ENCODE peak calls at places on chromosomes 1 and 21, in seven cellular contexts. H is pancreas, K is uterus, R is colonic mucosa, T is left ventricle myocardium inferior, V is cardiac muscle cell, A is OCI-LY7. D is an unnamed sample.

GRCh38 chr1:25797939-25798338 is 2.1 kb upstream of the SELENON start:
- DNase-seq in T (no peak), A (peak), V (no peak), K (no peak), H (no peak), R (no peak), D (no peak)

GRCh38 chr21:8989261-8989882 is 1532.0 kb upstream of the TPTE start:
- DNase-seq in T (no peak), A (no peak), R (no peak), H (no peak), K (no peak), V (no peak), D (no peak)

GRCh38 chr1:202143768-202144509 is 598 bp downstream of the ARL8A start:
- DNase-seq in V (peak), R (peak), H (peak), T (peak), A (peak), K (no peak), D (peak)

GRCh38 chr1:224747578-224747977 is 131.5 kb downstream of the CNIH3 start:
- DNase-seq in A (no peak), H (no peak), R (no peak), K (no peak), T (no peak), V (peak), D (no peak)

GRCh38 chr1:236416165-236416564 is 22.1 kb downstream of the EDARADD start:
- DNase-seq in V (no peak), K (no peak), A (no peak), H (no peak), R (no peak), T (no peak), D (no peak)

GRCh38 chr21:45347048-45347711 is 57.8 kb upstream of the COL18A1 start:
- DNase-seq in R (no peak), H (no peak), V (no peak), K (no peak), A (no peak), T (no peak), D (no peak)

GRCh38 chr1:93081716-93082115 is 2.6 kb downstream of the MTF2 start:
- DNase-seq in T (no peak), A (no peak), V (peak), H (no peak), R (no peak), K (no peak), D (no peak)

GRCh38 chr1:167683641-167684502 is 37.9 kb upstream of the MPZL1 start:
- DNase-seq in R (no peak), H (no peak), V (peak), A (no peak), K (peak), T (peak), D (peak)

GRCh38 chr1:113657126-113657525 is 102.2 kb downstream of the PHTF1 start:
- DNase-seq in V (no peak), K (no peak), T (no peak), H (no peak), R (no peak), A (no peak), D (no peak)

GRCh38 chr21:38787461-38788274 is 18.1 kb upstream of the ETS2 start:
- DNase-seq in H (peak), R (peak), A (no peak), T (no peak), V (no peak), K (no peak), D (peak)

GRCh38 chr1:64598100-64598571 is 128.2 kb downstream of the CACHD1 start:
- DNase-seq in A (no peak), R (no peak), H (no peak), V (peak), T (no peak), K (no peak), D (no peak)

DNA sequence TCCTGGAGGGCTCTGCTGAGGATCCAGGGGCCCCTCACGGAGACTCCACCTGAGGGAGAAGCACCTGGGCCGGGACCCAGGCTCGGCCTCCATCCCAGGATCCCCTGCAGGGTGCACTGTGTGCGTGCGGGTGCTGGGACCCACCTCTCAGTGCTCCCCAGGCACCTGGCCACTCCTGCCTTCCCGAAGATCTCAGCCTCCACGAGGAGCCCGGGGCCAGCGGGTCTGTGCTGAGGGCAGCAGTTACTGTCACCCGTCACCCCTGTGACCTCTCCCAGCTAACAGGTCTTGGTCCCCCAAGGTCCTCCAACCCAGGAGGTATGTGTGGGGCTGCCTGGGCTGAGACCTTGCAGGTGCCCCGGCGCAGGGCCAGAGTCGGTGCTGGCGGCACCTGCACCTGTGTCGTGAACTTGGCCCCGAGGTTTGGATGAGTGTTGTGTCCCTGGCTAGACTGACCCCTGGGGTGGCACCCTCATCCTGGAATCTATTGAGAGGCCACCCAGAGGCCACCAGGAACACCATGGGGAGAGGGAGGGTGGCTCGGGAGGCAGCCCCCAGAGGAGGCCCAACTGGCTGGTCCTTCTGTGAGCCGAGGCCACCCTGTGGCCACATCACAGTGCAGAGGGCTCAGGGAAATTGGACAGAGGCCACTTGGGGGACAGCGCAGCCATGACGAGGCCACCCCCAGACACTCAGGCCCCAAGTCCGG is 17.6 kb downstream of the MORN1 start:
- DNase-seq in A (no peak), R (no peak), K (no peak), H (no peak), V (no peak), T (no peak), D (peak)
- TF ChIP-seq CTCF in A (no peak), R (no peak), K (no peak), H (no peak), V (no peak), T (no peak), D (no peak)

GRCh38 chr1:186884266-186884665 is 55.5 kb downstream of the PLA2G4A start:
- DNase-seq in K (no peak), A (no peak), R (no peak), H (no peak), V (no peak), T (no peak), D (no peak)
- H3K27ac ChIP-seq in K (no peak), A (no peak), R (no peak), H (no peak), V (no peak), T (no peak), D (no peak)

GRCh38 chr1:203673550-203674411 is 47.1 kb downstream of the ATP2B4 start:
- DNase-seq in R (peak), V (peak), K (peak), T (peak), H (no peak), A (peak), D (no peak)
- TF ChIP-seq CTCF in R (no peak), V (no peak), K (no peak), T (peak), H (no peak), A (peak), D (no peak)

DNA sequence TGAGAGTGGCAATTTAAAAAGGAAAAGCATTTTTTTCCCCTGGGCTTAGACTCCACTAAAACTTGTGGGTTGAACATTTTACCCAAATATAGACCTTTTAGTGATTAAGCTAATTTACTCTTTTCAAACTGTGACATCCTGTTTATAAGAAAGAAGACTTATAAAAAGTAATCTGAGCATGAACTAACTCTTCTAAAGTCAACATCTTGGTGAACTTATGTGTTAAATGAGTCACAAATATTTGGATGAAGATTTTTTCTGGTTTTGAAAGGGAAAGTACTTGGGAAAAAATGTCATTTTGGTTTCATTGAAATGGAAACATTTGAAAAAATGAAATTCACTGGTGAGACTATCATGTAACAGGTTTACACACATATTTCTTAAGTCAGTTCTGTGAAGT is 109.8 kb downstream of the KCNK2 start:
- DNase-seq in K (no peak), R (no peak), V (no peak), H (no peak), A (no peak), T (no peak), D (no peak)
- H3K27ac ChIP-seq in K (no peak), R (no peak), V (no peak), H (no peak), A (no peak), T (no peak), D (no peak)

DNA sequence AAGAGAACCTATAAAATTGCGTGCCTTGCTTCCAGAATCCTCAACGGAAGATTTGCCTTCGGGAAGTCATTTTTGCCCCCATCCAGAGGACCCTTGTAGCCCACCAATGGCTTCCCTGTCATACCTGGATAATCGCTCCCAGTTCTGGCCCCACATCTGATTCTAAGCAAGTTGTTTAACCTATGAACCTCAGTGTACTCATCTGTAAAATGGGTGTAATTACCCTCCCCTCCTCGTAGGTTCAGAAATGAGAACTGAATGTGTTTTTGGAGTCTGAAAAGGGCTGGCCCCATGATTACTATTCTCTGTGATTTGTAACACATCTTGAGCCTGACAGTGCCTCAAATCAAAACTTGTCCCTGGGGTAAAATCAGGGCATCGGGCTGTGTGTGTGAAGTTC is 81.6 kb upstream of the TMEM51 start:
- DNase-seq in A (no peak), K (no peak), R (no peak), H (no peak), T (no peak), V (no peak), D (no peak)
- TF ChIP-seq CTCF in A (no peak), K (no peak), R (no peak), H (no peak), T (no peak), V (no peak), D (no peak)

GRCh38 chr1:28148880-28149195 is 27.7 kb downstream of the PTAFR start:
- DNase-seq in A (no peak), V (no peak), T (no peak), K (no peak), H (no peak), R (no peak), D (no peak)
- H3K27ac ChIP-seq in A (peak), V (no peak), T (no peak), K (no peak), H (no peak), R (no peak), D (no peak)

GRCh38 chr1:71339238-71339637 is 258.4 kb upstream of the ZRANB2 start:
- DNase-seq in A (peak), V (no peak), H (no peak), T (no peak), K (no peak), R (no peak), D (no peak)

GRCh38 chr1:71345491-71345890 is 264.7 kb upstream of the ZRANB2 start:
- DNase-seq in R (no peak), H (no peak), A (no peak), V (no peak), T (no peak), K (no peak), D (no peak)

GRCh38 chr1:71343686-71344416 is 263.0 kb upstream of the ZRANB2 start:
- DNase-seq in T (no peak), K (no peak), R (no peak), A (peak), H (no peak), V (no peak), D (no peak)
- TF ChIP-seq CTCF in T (no peak), K (no peak), R (no peak), A (peak), H (no peak), V (no peak), D (no peak)

D was measured in right lobe of liver.